ENCODE peak calls at places on chromosome 2, in eight cellular contexts. W is uterus; K is CD8-positive, alpha-beta T cell; A is stimulated activated CD4-positive, alpha-beta T cell treated with anti-CD3 and anti-CD28 coated beads, Interleukin-12 subunit alpha, Interleukin-12 subunit beta, amount 100 ng/mL, for 4 hours; Q is ELR; B is stimulated activated CD8-positive, alpha-beta memory T cell treated with anti-CD3 and anti-CD28 coated beads, Interleukin-7, amount 100 ng/mL, for 4 hours; J is stimulated activated naive B cell treated with anti-CD40 and anti-IgM and Interleukin-4, amounts not matched to agents 10 μg/mL and 1 μg/mL and 100 μg/mL, for 72 hours; V is T-helper 2 cell. E is an unnamed sample.

GRCh38 chr2:190837417-190837816 is 43.2 kb upstream of the GLS start:
- DNase-seq in Q (peak), B (no peak), A (no peak), J (no peak), V (no peak), K (no peak), W (no peak), E (no peak)

GRCh38 chr2:222572761-222573174 is 83.1 kb downstream of the FARSB start:
- DNase-seq in V (no peak), B (no peak), A (no peak), J (no peak), K (no peak), W (no peak), Q (peak), E (no peak)

GRCh38 chr2:189421644-189422043 is 19.6 kb upstream of the WDR75 start:
- DNase-seq in J (no peak), B (no peak), Q (peak), A (no peak), W (no peak), K (no peak), V (no peak), E (no peak)

GRCh38 chr2:121238828-121239227 is 46.2 kb downstream of the TFCP2L1 start:
- DNase-seq in K (no peak), W (no peak), B (no peak), J (no peak), Q (no peak), V (no peak), A (no peak), E (no peak)

GRCh38 chr2:127158614-127159290 is 51.8 kb upstream of the BIN1 start:
- DNase-seq in J (peak), B (no peak), V (no peak), A (no peak), K (no peak), W (peak), Q (no peak), E (no peak)

GRCh38 chr2:49973917-49974368 is 819.6 kb upstream of the FSHR start:
- DNase-seq in J (peak), K (peak), B (peak), V (peak), A (peak), Q (peak), W (peak), E (peak)

GRCh38 chr2:104570259-104570658 is 283.7 kb upstream of the POU3F3 start:
- DNase-seq in A (no peak), J (no peak), B (no peak), W (no peak), K (no peak), V (no peak), Q (no peak), E (no peak)

GRCh38 chr2:160927335-160927734 is 232.9 kb upstream of the TANK start:
- DNase-seq in K (no peak), J (no peak), B (no peak), W (no peak), V (no peak), A (no peak), Q (no peak), E (no peak)

GRCh38 chr2:62270728-62271127 is 74.8 kb downstream of the B3GNT2 start:
- DNase-seq in W (peak), V (no peak), K (no peak), J (no peak), A (no peak), Q (no peak), B (no peak), E (no peak)

GRCh38 chr2:181178823-181179412 is 198.5 kb downstream of the UBE2E3 start:
- DNase-seq in K (peak), Q (peak), J (no peak), W (no peak), B (no peak), A (peak), V (no peak), E (no peak)

GRCh38 chr2:16142383-16143361 is 202.3 kb downstream of the MYCN start:
- DNase-seq in J (no peak), Q (no peak), K (no peak), W (no peak), B (no peak), V (no peak), A (no peak), E (no peak)

E was measured in cerebellar nuclear complex.